ENCODE peak calls at places on chromosomes 5 and 9, in seven cellular contexts. E is AG04450, H is esophagus squamous epithelium, B is GM20000, R is cardiac fibroblast, Z is astrocyte, U is suprapubic skin. Q is an unnamed sample.

GRCh38 chr9:104232781-104233341 is 138.8 kb downstream of the SMC2 start:
- DNase-seq in B (no peak), U (no peak), E (no peak), H (no peak), Z (peak), R (peak), Q (no peak)

GRCh38 chr5:74870299-74871067 is 4.3 kb upstream of the FAM169A start:
- DNase-seq in H (no peak), R (no peak), U (no peak), Z (no peak), B (no peak), E (no peak), Q (no peak)

GRCh38 chr9:83572524-83572923 is 34.3 kb upstream of the FRMD3 start:
- DNase-seq in U (no peak), B (no peak), E (no peak), H (no peak), Z (peak), R (peak), Q (peak)

GRCh38 chr5:82924241-82924989 is 152.8 kb downstream of the TMEM167A start:
- DNase-seq in H (no peak), E (no peak), U (no peak), B (no peak), Z (no peak), R (no peak), Q (no peak)

GRCh38 chr9:95189230-95190098 is 128.0 kb downstream of the FANCC start:
- DNase-seq in Z (peak), R (peak), H (no peak), B (no peak), U (no peak), E (peak), Q (peak)

GRCh38 chr5:66207800-66208561 is 63.9 kb downstream of the SREK1 start:
- DNase-seq in B (no peak), Z (peak), H (no peak), E (no peak), U (no peak), R (no peak), Q (no peak)

GRCh38 chr9:100989731-100990130 is 38.8 kb upstream of the PLPPR1 start:
- DNase-seq in U (no peak), B (no peak), R (no peak), Z (no peak), E (no peak), H (no peak), Q (no peak)

GRCh38 chr9:121260457-121261106 is 7.4 kb upstream of the GSN start:
- DNase-seq in E (no peak), U (no peak), R (no peak), Z (no peak), H (no peak), B (no peak), Q (no peak)

GRCh38 chr9:111527347-111527746 is 2.4 kb downstream of the ZNF483 start:
- DNase-seq in R (peak), U (no peak), B (no peak), Z (peak), H (no peak), E (no peak), Q (no peak)

GRCh38 chr9:34037626-34038025 is 11.1 kb downstream of the UBAP2 start:
- DNase-seq in Z (no peak), U (no peak), B (no peak), R (no peak), E (no peak), H (no peak), Q (no peak)

GRCh38 chr5:77945874-77946273 is 169.7 kb upstream of the TBCA start:
- DNase-seq in E (no peak), U (no peak), H (no peak), Z (no peak), B (no peak), R (no peak), Q (no peak)

GRCh38 chr5:77947051-77947428 is 170.9 kb upstream of the TBCA start:
- DNase-seq in E (no peak), H (no peak), R (no peak), U (no peak), B (no peak), Z (no peak), Q (no peak)

GRCh38 chr5:77948476-77948875 is 172.3 kb upstream of the TBCA start:
- DNase-seq in H (no peak), R (no peak), B (no peak), Z (no peak), U (no peak), E (no peak), Q (no peak)

GRCh38 chr5:77944757-77945340 is 168.7 kb upstream of the TBCA start:
- DNase-seq in E (no peak), U (no peak), R (no peak), Z (no peak), B (no peak), H (no peak), Q (no peak)

GRCh38 chr5:77946381-77947050 is 170.4 kb upstream of the TBCA start:
- DNase-seq in B (no peak), R (no peak), H (no peak), U (no peak), E (no peak), Z (no peak), Q (no peak)
- TF ChIP-seq CTCF in B (no peak), R (no peak), H (no peak), U (no peak), E (peak), Z (no peak), Q (no peak)

GRCh38 chr9:119951591-119951990 is 582.4 kb upstream of the BRINP1 start:
- DNase-seq in E (no peak), U (no peak), B (no peak), R (no peak), H (no peak), Z (no peak), Q (no peak)

GRCh38 chr9:119951090-119951489 is 581.9 kb upstream of the BRINP1 start:
- DNase-seq in U (no peak), E (no peak), B (no peak), Z (peak), H (no peak), R (no peak), Q (peak)

GRCh38 chr9:119959846-119960545 is 590.8 kb upstream of the BRINP1 start:
- DNase-seq in E (no peak), Z (peak), U (no peak), R (no peak), B (no peak), H (no peak), Q (no peak)

DNA sequence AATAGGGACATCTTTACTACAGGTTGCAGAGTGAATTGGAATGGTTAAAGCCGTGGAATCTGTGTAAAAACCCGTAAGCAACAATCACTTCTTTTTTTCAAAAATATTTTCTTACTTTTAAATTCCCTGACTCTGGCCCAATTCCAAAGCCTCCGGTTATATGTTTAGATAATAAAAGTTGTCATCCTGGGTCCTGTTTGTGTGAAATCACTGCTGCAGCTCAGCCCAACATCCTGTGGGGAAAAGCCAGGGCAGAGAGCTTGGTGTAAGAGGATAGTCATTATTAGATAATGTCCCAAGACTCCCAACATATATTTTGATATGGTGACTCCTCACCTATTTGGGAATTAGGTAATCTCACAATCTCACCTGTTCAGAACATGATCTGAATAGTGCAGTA is 586.0 kb upstream of the BRINP1 start:
- DNase-seq in Z (peak), H (no peak), E (no peak), B (no peak), U (no peak), R (no peak), Q (no peak)
- TF ChIP-seq CTCF in Z (no peak), H (no peak), E (no peak), B (no peak), U (no peak), R (no peak), Q (no peak)

GRCh38 chr9:88920645-88921044 is 70.6 kb upstream of the S1PR3 start:
- DNase-seq in R (no peak), H (no peak), B (no peak), Z (no peak), E (no peak), U (no peak), Q (no peak)
- TF ChIP-seq CTCF in R (no peak), H (no peak), B (no peak), Z (no peak), E (no peak), U (no peak), Q (no peak)

GRCh38 chr9:72364679-72365524 is at the start of gene ZFAND5:
- DNase-seq in Z (peak), E (peak), R (peak), U (peak), B (peak), H (peak), Q (peak)
- TF ChIP-seq CTCF in Z (no peak), E (no peak), R (no peak), U (no peak), B (no peak), H (peak), Q (no peak)

DNA sequence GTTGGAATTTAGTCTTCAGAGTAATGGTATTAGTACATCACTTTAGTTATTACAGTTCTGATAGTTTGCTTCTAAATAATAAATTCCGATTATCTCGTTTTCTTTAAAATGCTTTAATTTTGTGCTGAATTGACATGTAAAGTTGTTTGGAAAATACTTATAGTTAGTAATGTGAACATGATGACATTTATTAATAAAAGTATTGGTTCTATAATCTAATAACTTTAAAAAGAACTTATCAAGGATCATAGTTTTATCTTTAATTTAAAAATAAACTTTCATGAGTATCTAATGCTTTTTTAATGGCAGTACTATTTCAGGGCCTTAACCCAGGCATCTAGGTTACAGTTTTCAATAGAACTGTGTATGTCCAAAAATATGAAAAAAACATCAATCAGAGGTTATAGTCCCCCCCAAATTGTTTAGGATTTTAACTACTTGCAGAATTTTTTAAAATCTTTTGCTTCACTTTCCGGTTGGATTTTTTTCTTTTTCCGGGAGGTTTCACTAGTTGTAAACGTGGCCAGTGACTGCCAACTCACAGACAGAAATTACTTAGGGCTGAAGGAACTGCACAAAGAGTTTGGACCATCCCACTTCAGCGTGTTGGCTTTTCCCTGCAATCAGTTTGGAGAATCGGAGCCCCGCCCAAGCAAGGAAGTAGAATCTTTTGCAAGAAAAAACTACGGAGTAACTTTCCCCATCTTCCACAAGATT is 680 bp downstream of the GPX8 start:
- DNase-seq in U (peak), B (no peak), Z (peak), H (no peak), R (peak), E (peak), Q (peak)
- TF ChIP-seq CTCF in U (no peak), B (no peak), Z (no peak), H (no peak), R (no peak), E (no peak), Q (no peak)

GRCh38 chr5:121795511-121795910 is 56.2 kb upstream of the FTMT start:
- DNase-seq in B (no peak), R (no peak), E (no peak), Z (no peak), H (no peak), U (no peak), Q (no peak)
- TF ChIP-seq CTCF in B (no peak), R (no peak), E (no peak), Z (no peak), H (no peak), U (no peak), Q (no peak)

GRCh38 chr5:8756498-8757084 is 789.3 kb downstream of the SEMA5A start:
- DNase-seq in B (peak), Z (peak), U (no peak), E (no peak), H (no peak), R (peak), Q (no peak)
- TF ChIP-seq CTCF in B (no peak), Z (peak), U (peak), E (peak), H (peak), R (peak), Q (peak)

GRCh38 chr9:120038342-120038741 is 541.6 kb downstream of the CDK5RAP2 start:
- DNase-seq in B (no peak), U (no peak), R (no peak), H (no peak), E (no peak), Z (no peak), Q (no peak)

GRCh38 chr9:120030847-120031246 is 549.1 kb downstream of the CDK5RAP2 start:
- DNase-seq in U (no peak), B (no peak), H (no peak), R (no peak), Z (no peak), E (no peak), Q (no peak)

DNA sequence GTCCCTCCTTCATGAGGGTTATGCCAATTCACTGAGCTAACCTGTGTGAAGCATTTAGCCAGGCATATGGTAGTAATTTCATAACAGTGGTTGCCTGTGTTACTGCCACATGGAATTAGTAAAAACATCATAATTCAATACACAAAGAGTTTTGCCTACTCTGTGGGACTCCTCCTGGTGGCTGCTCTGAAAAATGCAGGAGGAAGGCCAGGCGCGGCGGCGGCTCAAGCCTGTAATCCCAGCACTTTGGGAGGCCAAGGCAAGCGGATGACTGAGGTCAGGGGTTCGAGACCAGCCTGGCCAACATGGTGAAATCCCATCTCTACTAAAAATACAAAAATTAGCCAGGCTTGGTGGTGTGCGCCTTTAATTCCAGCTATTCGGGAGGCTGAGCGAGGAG is 547.3 kb downstream of the CDK5RAP2 start:
- DNase-seq in R (no peak), H (no peak), U (no peak), E (no peak), Z (no peak), B (no peak), Q (no peak)
- TF ChIP-seq CTCF in R (no peak), H (peak), U (no peak), E (no peak), Z (no peak), B (no peak), Q (peak)

GRCh38 chr9:117715411-117715989 is 11.3 kb downstream of the TLR4 start:
- DNase-seq in U (no peak), Z (no peak), H (no peak), E (no peak), B (no peak), R (peak), Q (no peak)

GRCh38 chr9:117718085-117718484 is 13.9 kb downstream of the TLR4 start:
- DNase-seq in U (no peak), H (no peak), E (no peak), R (peak), B (peak), Z (no peak), Q (no peak)

GRCh38 chr9:117718701-117719100 is 14.5 kb downstream of the TLR4 start:
- DNase-seq in Z (no peak), B (no peak), U (no peak), E (no peak), H (no peak), R (peak), Q (no peak)

GRCh38 chr9:117709936-117710335 is 5.7 kb downstream of the TLR4 start:
- DNase-seq in R (no peak), Z (no peak), E (no peak), U (no peak), B (no peak), H (no peak), Q (no peak)

GRCh38 chr9:117714282-117714681 is 10.1 kb downstream of the TLR4 start:
- DNase-seq in E (no peak), Z (no peak), R (no peak), U (no peak), H (no peak), B (no peak), Q (no peak)
- TF ChIP-seq CTCF in E (no peak), Z (no peak), R (no peak), U (no peak), H (no peak), B (peak), Q (no peak)